ENCODE peak calls at places on chromosomes 4 and X, in five cellular contexts. C is H1, A is trophoblast cell, X is H9, T is neuronal stem cell. D is an unnamed sample.

GRCh38 chr4:99845179-99845578 is 28.6 kb downstream of the DAPP1 start:
- DNase-seq in A (peak), X (no peak), C (no peak), T (no peak), D (no peak)

GRCh38 chrX:121755541-121755940 is 708.1 kb downstream of the GLUD2 start:
- DNase-seq in A (peak), C (no peak), T (no peak), X (no peak), D (no peak)

GRCh38 chr4:184940500-184940899 is 77.8 kb upstream of the HELT start:
- DNase-seq in T (no peak), X (no peak), C (no peak), A (peak), D (no peak)

GRCh38 chr4:39353478-39354177 is 12.5 kb downstream of the RFC1 start:
- DNase-seq in X (no peak), C (no peak), A (peak), T (no peak), D (peak)

GRCh38 chrX:47595701-47596655 is 13.7 kb downstream of the TIMP1 start:
- DNase-seq in X (no peak), T (no peak), C (no peak), A (no peak), D (peak)

GRCh38 chr4:174318829-174319764 is 35.4 kb downstream of the CEP44 start:
- DNase-seq in A (peak), X (no peak), C (no peak), T (peak), D (peak)

GRCh38 chrX:19334945-19335626 is 8.6 kb upstream of the PDHA1 start:
- DNase-seq in T (peak), A (peak), X (peak), C (no peak), D (peak)

GRCh38 chrX:56803849-56804681 is 75.0 kb downstream of the NBDY start:
- DNase-seq in X (no peak), C (no peak), A (no peak), T (no peak), D (no peak)

GRCh38 chr4:129143359-129143758 is 47.4 kb downstream of the C4orf33 start:
- DNase-seq in T (no peak), C (no peak), A (no peak), X (no peak), D (no peak)

GRCh38 chr4:56535915-56536314 is 30.3 kb downstream of the ARL9 start:
- DNase-seq in T (no peak), C (peak), X (no peak), A (no peak), D (no peak)

GRCh38 chr4:123345924-123346300 is 50.7 kb upstream of the SPRY1 start:
- DNase-seq in X (no peak), A (no peak), C (no peak), T (no peak), D (no peak)

GRCh38 chr4:176383273-176384077 is 63.7 kb downstream of the SPCS3 start:
- DNase-seq in T (no peak), C (no peak), A (no peak), X (no peak), D (no peak)

GRCh38 chr4:184897807-184898388 is 72.1 kb upstream of the ACSL1 start:
- DNase-seq in T (no peak), C (no peak), X (no peak), A (no peak), D (no peak)

GRCh38 chrX:112218388-112218787 is 135.8 kb upstream of the TRPC5 start:
- DNase-seq in T (no peak), C (no peak), A (no peak), X (no peak), D (no peak)

GRCh38 chr4:122775987-122776836 is 43.7 kb downstream of the BBS12 start:
- DNase-seq in T (no peak), A (no peak), X (peak), C (no peak), D (no peak)

GRCh38 chrX:46588263-46588662 is 14.7 kb downstream of the CHST7 start:
- DNase-seq in T (no peak), X (peak), A (peak), C (peak), D (peak)

GRCh38 chr4:165326831-165327210 is 648 bp upstream of the MSMO1 start:
- DNase-seq in X (peak), A (peak), C (no peak), T (no peak), D (no peak)

GRCh38 chr4:1395941-1396805 is 10.1 kb downstream of the NKX1-1 start:
- DNase-seq in X (no peak), T (no peak), C (peak), A (no peak), D (no peak)

GRCh38 chr4:37757121-37757520 is 69.4 kb upstream of the PGM2 start:
- DNase-seq in T (no peak), C (no peak), X (no peak), A (no peak), D (no peak)
- H2BK12ac ChIP-seq in T (no peak), C (no peak), X (no peak), A (no peak), D (no peak)

GRCh38 chrX:39889704-39890103 is 208.1 kb downstream of the BCOR start:
- DNase-seq in T (no peak), A (no peak), C (no peak), X (no peak), D (no peak)

GRCh38 chrX:39893417-39894338 is 204.1 kb downstream of the BCOR start:
- DNase-seq in T (no peak), X (no peak), C (no peak), A (no peak), D (no peak)

GRCh38 chrX:39890807-39891206 is 207.0 kb downstream of the BCOR start:
- DNase-seq in X (no peak), T (no peak), A (no peak), C (no peak), D (no peak)

GRCh38 chrX:39894626-39895025 is 203.1 kb downstream of the BCOR start:
- DNase-seq in C (no peak), A (no peak), T (no peak), X (no peak), D (no peak)

GRCh38 chrX:39891781-39892180 is 206.0 kb downstream of the BCOR start:
- DNase-seq in T (no peak), C (no peak), A (no peak), X (no peak), D (no peak)
- H2BK12ac ChIP-seq in T (no peak), C (no peak), A (no peak), X (no peak), D (no peak)

DNA sequence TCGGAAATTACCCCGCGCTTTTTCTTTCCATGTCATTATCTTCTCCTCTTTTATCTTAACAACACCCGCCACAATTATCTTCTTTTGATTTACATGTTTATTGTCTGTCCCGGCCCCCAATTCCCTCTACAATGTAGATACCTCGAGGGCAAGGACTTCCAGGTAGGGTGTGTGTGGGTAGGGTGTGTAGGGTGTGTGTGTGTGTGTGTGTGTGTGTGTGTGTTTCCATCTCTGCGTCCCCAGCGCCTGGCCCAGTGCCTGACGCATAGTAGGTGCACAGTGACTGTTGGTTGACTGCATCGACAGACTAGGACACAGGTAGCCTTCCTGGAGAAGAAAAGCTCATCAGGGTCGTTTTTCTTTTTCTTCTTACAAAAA is 103.1 kb downstream of the UCHL1 start:
- DNase-seq in C (no peak), X (peak), T (no peak), A (no peak), D (no peak)
- H2BK12ac ChIP-seq in C (peak), X (no peak), T (no peak), A (no peak), D (peak)

DNA sequence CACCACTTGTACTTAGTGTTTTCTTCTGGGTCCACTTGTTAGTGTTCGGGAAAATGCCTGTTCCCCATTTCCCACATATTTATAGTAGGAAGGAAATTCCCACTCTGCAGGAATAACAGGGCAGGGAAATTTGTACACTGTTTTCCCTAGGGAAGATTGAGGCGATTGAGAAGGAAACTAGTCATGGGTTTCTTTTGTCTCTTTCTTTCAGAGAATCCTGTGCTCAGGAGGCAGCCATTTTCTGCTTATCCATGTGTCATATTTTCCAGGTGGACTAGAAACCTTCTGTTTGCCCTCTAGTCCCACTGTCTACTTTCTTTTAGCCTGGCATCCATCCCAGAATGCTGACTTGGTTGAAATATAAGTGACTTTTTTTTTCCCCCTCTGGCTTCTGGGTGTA is 299.1 kb upstream of the ANKRD50 start:
- DNase-seq in X (no peak), T (no peak), C (no peak), A (no peak), D (peak)
- H2BK12ac ChIP-seq in X (no peak), T (no peak), C (no peak), A (no peak), D (no peak)